ENCODE peak calls at places on chromosomes 4 and X, in five cellular contexts. I, V, Z, D and H are unnamed samples.

GRCh38 chrX:74343970-74344622 is 40.1 kb downstream of the ZCCHC13 start:
- DNase-seq in D (peak), Z (peak), I (no peak), V (peak), H (peak)

GRCh38 chr4:94410678-94411206 is 41.0 kb upstream of the PDLIM5 start:
- DNase-seq in Z (no peak), V (peak), I (no peak), D (peak), H (no peak)

GRCh38 chrX:116246261-116246660 is 75.7 kb downstream of the AGTR2 start:
- DNase-seq in D (no peak), Z (no peak), I (no peak), V (no peak), H (no peak)

GRCh38 chr4:826508-827208 is 729 bp upstream of the CPLX1 start:
- DNase-seq in D (no peak), V (no peak), Z (peak), I (peak), H (no peak)

GRCh38 chrX:78769356-78769755 is 21.8 kb downstream of the LPAR4 start:
- DNase-seq in I (no peak), D (no peak), V (no peak), Z (no peak), H (no peak)

GRCh38 chrX:85988353-85988752 is 59.0 kb downstream of the CHM start:
- DNase-seq in D (no peak), V (no peak), Z (no peak), I (no peak), H (no peak)

GRCh38 chr4:1408418-1408817 is 2.2 kb upstream of the NKX1-1 start:
- DNase-seq in D (no peak), Z (no peak), I (peak), V (no peak), H (peak)

GRCh38 chr4:106583567-106583966 is 215.0 kb upstream of the GIMD1 start:
- DNase-seq in I (no peak), V (no peak), Z (no peak), D (peak), H (no peak)

GRCh38 chrX:17374619-17375360 is at the start of gene NHS:
- DNase-seq in D (peak), Z (peak), V (peak), I (peak), H (peak)

GRCh38 chr4:141047228-141047884 is 85.9 kb downstream of the RNF150 start:
- DNase-seq in I (no peak), Z (no peak), V (no peak), D (no peak), H (no peak)

GRCh38 chr4:113784497-113785254 is 23.1 kb upstream of the CAMK2D start:
- DNase-seq in V (no peak), Z (no peak), D (no peak), I (no peak), H (no peak)

GRCh38 chr4:38091636-38092035 is 131.4 kb downstream of the PTTG2 start:
- DNase-seq in I (no peak), Z (no peak), D (no peak), V (no peak), H (no peak)

GRCh38 chrX:39324233-39324632 is 523.0 kb downstream of the MID1IP1 start:
- DNase-seq in V (no peak), Z (no peak), D (no peak), I (no peak), H (no peak)

GRCh38 chr4:101695176-101695575 is 95.4 kb upstream of the BANK1 start:
- DNase-seq in D (no peak), I (no peak), Z (no peak), V (no peak), H (no peak)

GRCh38 chr4:39526283-39526682 is 956 bp downstream of the UGDH start:
- DNase-seq in V (no peak), D (no peak), Z (no peak), I (no peak), H (no peak)

GRCh38 chr4:26248647-26249046 is 72.2 kb upstream of the RBPJ start:
- DNase-seq in D (no peak), I (no peak), Z (no peak), V (peak), H (no peak)

GRCh38 chr4:99815597-99816011 is 1.0 kb upstream of the DAPP1 start:
- DNase-seq in D (no peak), Z (no peak), V (peak), I (no peak), H (peak)

GRCh38 chrX:124555036-124555595 is 208.8 kb downstream of the SH2D1A start:
- DNase-seq in V (no peak), Z (no peak), D (no peak), I (no peak), H (no peak)

GRCh38 chr4:40550900-40551546 is 78.6 kb downstream of the RBM47 start:
- DNase-seq in V (peak), Z (peak), I (no peak), D (peak), H (peak)

GRCh38 chr4:185096032-185096653 is 46.9 kb upstream of the SLC25A4 start:
- DNase-seq in I (no peak), V (peak), Z (peak), D (peak), H (peak)

GRCh38 chr4:102324725-102325124 is 20.6 kb downstream of the SLC39A8 start:
- DNase-seq in I (no peak), V (no peak), D (no peak), Z (no peak), H (no peak)

GRCh38 chrX:24494544-24495113 is 29.5 kb downstream of the PDK3 start:
- DNase-seq in I (no peak), V (peak), Z (no peak), D (peak), H (no peak)

GRCh38 chr4:56649445-56650258 is 31.4 kb downstream of the HOPX start:
- DNase-seq in V (no peak), I (no peak), D (no peak), Z (no peak), H (no peak)

GRCh38 chrX:132463411-132463810 is 25.4 kb downstream of the MBNL3 start:
- DNase-seq in V (no peak), D (no peak), I (no peak), Z (peak), H (no peak)

GRCh38 chr4:86664959-86665358 is 70.8 kb downstream of the PTPN13 start:
- DNase-seq in I (no peak), Z (no peak), V (no peak), D (no peak), H (no peak)

GRCh38 chrX:10922158-10922557 is 189.0 kb upstream of the HCCS start:
- DNase-seq in D (no peak), I (no peak), Z (no peak), V (no peak), H (no peak)

GRCh38 chrX:120560405-120560841 is 339 bp downstream of the CUL4B start:
- DNase-seq in I (no peak), Z (no peak), V (peak), D (no peak), H (peak)

GRCh38 chr4:185201983-185202962 is 1.5 kb downstream of the CFAP97 start:
- DNase-seq in V (no peak), I (no peak), D (no peak), Z (peak), H (no peak)

DNA sequence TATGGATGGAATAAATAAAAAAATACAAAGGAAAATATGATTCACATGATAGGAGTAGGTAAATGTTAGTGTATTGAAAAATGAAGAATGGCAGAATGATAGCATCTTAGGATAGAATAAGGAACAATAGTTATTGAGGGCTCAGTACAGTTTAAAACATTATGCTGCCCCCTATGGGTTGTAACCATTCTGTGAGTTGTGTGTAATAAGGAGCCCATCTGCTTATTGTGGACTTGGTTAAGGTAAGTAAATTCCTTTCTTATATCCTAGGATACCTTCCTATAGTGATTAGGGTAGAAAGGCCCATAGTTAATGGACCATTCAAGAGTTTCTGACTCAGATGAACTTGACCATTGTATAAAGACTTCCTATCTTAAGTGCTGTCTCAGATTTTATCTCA is 195.8 kb downstream of the PDHA2 start:
- DNase-seq in D (no peak), I (no peak), V (no peak), Z (peak), H (no peak)
- TF ChIP-seq CTCF in D (no peak), I (no peak), V (no peak), Z (no peak), H (no peak)

DNA sequence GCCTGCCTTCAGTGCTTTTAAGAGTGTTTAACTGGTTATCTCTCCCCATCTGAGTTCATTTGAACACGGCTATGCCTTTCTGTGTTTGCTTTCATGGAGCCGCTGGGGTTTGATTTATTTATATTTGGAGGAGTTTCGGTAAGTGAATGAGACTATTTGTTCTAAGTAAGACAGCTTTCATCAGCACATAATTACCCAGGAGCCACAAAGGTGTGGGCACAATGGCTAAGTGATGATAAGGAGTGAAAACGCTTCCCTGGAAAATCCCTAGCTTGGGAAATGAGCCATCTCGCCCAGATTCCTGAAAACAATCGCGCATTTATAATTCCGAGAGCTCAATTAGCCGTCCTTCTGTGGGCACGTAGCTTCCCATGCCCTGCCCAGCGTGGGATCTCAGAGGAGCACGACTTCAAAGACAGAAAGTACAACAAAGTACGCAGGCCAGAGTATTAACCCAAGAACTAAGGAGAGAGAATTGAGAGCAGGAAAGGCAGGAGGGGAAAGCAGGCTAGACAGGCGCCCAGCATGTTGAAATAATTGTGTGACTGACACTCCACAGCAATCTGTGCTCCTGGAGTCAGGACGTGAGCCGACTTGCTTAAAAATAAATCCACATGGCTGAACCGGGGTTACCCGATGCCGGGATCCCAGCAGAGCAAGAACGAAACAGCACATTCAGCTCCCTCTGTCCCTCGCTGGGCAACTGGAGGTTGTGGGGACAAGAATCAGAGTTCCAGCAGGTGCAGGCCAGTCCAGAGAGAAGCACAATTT is 99.0 kb downstream of the DHRSX start:
- DNase-seq in D (no peak), I (no peak), Z (no peak), V (no peak), H (peak)
- TF ChIP-seq POLR2A in D (no peak), I (no peak), Z (no peak), V (no peak), H (no peak)

GRCh38 chr4:69156913-69157312 is 57.6 kb downstream of the UGT2B11 start:
- DNase-seq in Z (no peak), I (no peak), D (no peak), V (no peak), H (no peak)
- TF ChIP-seq CTCF in Z (no peak), I (peak), D (no peak), V (peak), H (no peak)

DNA sequence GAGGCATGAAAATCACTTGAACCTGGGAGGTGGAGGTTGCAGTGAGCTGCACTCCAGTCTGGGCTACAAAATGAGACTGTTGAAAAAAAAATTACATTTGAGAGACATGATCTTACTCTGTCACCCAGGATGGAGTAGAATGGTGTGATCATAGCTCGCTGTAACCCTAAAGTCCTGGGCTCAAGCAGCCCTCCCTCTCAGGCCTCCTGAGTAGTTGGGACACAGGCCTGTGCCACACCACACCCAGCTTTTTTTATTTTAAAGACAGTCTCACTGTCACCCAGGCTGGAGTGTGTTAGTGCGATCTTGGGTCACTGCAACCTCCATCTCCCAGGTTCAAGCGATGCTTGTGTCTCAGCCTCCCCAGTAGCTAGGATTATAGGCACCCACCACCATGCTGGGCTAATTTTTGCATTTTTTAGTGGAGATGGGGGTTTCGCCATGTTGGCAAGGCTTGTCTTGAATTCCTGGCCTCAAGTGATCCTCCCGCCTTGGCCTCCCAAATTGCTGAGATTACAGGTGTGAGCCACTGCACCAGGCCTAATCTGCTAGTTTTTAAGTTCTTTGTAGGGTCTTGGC is 6.1 kb downstream of the RPS3A start:
- DNase-seq in I (no peak), D (no peak), Z (no peak), V (no peak), H (no peak)
- TF ChIP-seq POLR2A in I (no peak), D (no peak), Z (peak), V (no peak), H (no peak)

GRCh38 chr4:73311428-73311827 is 52.8 kb upstream of the ANKRD17 start:
- DNase-seq in D (no peak), Z (peak), I (no peak), V (no peak), H (no peak)

GRCh38 chr4:73303711-73304110 is 45.1 kb upstream of the ANKRD17 start:
- DNase-seq in I (no peak), Z (no peak), D (no peak), V (no peak), H (no peak)

GRCh38 chr4:73312967-73313366 is 54.4 kb upstream of the ANKRD17 start:
- DNase-seq in I (no peak), D (no peak), Z (no peak), V (no peak), H (no peak)

GRCh38 chr4:73309211-73309610 is 50.6 kb upstream of the ANKRD17 start:
- DNase-seq in D (no peak), Z (no peak), V (no peak), I (no peak), H (no peak)

DNA sequence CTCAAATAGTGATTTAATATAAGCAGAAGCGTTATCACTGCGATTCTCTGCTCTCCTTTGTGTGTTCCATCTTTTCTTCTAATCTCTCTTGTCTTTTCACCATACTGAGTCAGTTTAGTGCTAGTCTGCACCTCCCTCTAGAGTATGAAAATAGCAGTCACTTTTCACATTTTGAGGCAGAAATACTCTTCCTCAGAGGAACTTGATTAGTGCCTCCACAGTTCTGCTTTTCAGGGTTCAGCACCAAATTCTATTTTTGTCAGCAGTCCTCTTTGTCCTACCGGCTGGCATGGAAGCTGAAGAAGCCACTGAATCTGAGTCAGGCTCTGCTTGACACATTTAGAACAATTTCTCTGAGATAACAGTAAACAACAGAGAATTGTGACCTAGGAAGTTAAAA is 49.7 kb upstream of the ANKRD17 start:
- DNase-seq in V (no peak), D (no peak), Z (no peak), I (no peak), H (no peak)
- TF ChIP-seq CTCF in V (no peak), D (peak), Z (peak), I (no peak), H (no peak)

GRCh38 chrX:107205770-107206696 is at the start of the genes DNAAF6 and NUP62CL:
- DNase-seq in V (peak), D (peak), Z (peak), I (peak), H (peak)
- TF ChIP-seq POLR2A in V (no peak), D (peak), Z (peak), I (no peak), H (no peak)